ENCODE peak calls at places on chromosomes 4 and X, in four cellular contexts. Z, Y, O and U are unnamed samples.

GRCh38 chr4:163063891-163064290 is 102.8 kb downstream of the NAF1 start:
- DNase-seq in Z (no peak), Y (no peak), O (no peak), U (no peak)

GRCh38 chr4:149961876-149962597 is 116.2 kb upstream of the DCLK2 start:
- DNase-seq in Z (no peak), Y (no peak), O (no peak), U (no peak)

GRCh38 chr4:78551420-78552351 is at the start of gene ANXA3:
- DNase-seq in Z (peak; percentile 76), Y (peak; percentile 58), O (peak; percentile 56), U (peak; percentile 75)

GRCh38 chr4:60805500-60806313 is 394.4 kb upstream of the ADGRL3 start:
- DNase-seq in Z (no peak), Y (peak; percentile 59), O (peak; percentile 51), U (no peak)

GRCh38 chr4:16253127-16253960 is 27.1 kb upstream of the TAPT1 start:
- DNase-seq in Z (no peak), Y (no peak), O (no peak), U (no peak)

GRCh38 chr4:182338059-182338458 is 94.9 kb downstream of the TENM3 start:
- DNase-seq in Z (no peak), Y (no peak), O (no peak), U (no peak)

GRCh38 chr4:67918428-67918827 is 34.6 kb upstream of the TMPRSS11D start:
- DNase-seq in Z (no peak), Y (peak; percentile 18), O (no peak), U (no peak)

GRCh38 chr4:147860960-147861359 is 129.1 kb downstream of the ARHGAP10 start:
- DNase-seq in Z (no peak), Y (no peak), O (no peak), U (peak; percentile 82)

GRCh38 chrX:107561468-107562215 is 66.7 kb upstream of the PRPS1 start:
- DNase-seq in Z (peak; percentile 87), Y (peak; percentile 36), O (no peak), U (no peak)

GRCh38 chrX:107552976-107553375 is 75.3 kb upstream of the PRPS1 start:
- DNase-seq in Z (no peak), Y (no peak), O (no peak), U (no peak)

GRCh38 chrX:107559506-107559905 is 68.8 kb upstream of the PRPS1 start:
- DNase-seq in Z (no peak), Y (no peak), O (no peak), U (no peak)

GRCh38 chrX:107551546-107551945 is 76.8 kb upstream of the PRPS1 start:
- DNase-seq in Z (no peak), Y (no peak), O (no peak), U (no peak)

GRCh38 chrX:107556967-107557366 is 71.3 kb upstream of the PRPS1 start:
- DNase-seq in Z (no peak), Y (no peak), O (no peak), U (no peak)
- H3K9me3 ChIP-seq in Z (no peaks in the 10 kb centered on the region), Y (no peaks in the 10 kb centered on the region), O (no peaks in the 10 kb centered on the region), U (no peaks in the 10 kb centered on the region)

DNA sequence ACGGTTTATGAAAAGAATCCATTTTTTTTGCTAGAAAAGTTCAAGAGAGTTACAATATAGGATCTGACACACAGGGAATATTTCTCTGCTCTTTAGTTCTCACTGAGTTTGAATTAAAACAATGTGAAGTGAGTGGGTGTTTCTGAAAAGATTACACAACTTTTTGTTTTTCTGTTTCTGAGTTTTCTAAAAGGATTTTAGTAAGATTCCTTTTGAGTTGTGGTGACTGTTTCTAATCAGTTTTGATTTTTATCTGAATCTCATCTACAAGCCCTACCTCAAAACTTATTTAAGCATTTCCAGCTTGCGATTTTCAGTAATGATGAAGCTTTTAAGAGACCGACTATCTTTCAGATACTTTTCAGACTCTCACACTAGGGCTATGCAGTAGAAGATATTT is 141.7 kb downstream of the GPAT3 start:
- DNase-seq in Z (no peak), Y (no peak), O (no peak), U (no peak)
- H3K27ac ChIP-seq in Z (no peak overlapping the region), Y (no peak overlapping the region), O (no peak overlapping the region), U (no peak overlapping the region)

GRCh38 chr4:65669981-65670330 is 333 bp downstream of the EPHA5 start:
- DNase-seq in Z (no peak), Y (no peak), O (no peak), U (no peak)

GRCh38 chr4:65669008-65669971 is 999 bp downstream of the EPHA5 start:
- DNase-seq in Z (peak; percentile 54), Y (peak; percentile 58), O (peak; percentile 44), U (peak; percentile 42)

GRCh38 chr4:65670331-65671031 is at the start of gene EPHA5:
- DNase-seq in Z (peak; percentile 92), Y (peak; percentile 89), O (peak; percentile 86), U (peak; percentile 82)

GRCh38 chr4:65668201-65669007 is 1.9 kb downstream of the EPHA5 start:
- DNase-seq in Z (peak; percentile 39), Y (peak; percentile 49), O (peak; percentile 55), U (peak; percentile 30)

DNA sequence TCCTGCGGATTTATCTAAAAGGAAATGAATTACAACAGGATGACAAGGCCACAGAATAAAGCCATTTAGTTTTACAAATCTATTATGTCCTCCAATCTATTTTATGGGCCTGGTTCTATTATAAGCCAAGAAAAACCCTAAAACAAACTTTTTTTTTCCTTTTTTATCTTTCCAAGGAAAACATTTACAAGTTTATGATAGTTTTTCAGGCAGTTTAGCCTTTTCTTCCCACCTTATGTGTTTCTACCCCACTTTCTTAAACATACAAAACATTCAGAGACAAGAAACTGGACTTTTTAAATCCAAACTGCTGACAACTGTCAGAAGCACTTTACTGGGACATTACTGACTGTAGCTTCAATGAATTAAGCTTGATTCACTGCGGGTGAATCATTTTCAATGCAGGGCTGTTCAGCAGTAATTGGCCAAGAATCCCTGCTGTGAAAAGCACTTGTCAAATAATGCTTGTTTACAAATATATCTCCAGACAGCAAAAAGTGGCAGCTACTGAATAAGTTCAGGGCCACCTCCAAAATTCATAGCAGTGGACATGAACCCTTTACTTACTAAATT is 4.3 kb downstream of the EPHA5 start:
- DNase-seq in Z (no peak), Y (peak; percentile 68), O (no peak), U (no peak)
- H3K4me1 ChIP-seq in Z (peaks cover 8% of the 10 kb centered on the region), Y (peaks cover 27% of the 10 kb centered on the region), O (peaks cover 4% of the 10 kb centered on the region), U (no peaks in the 10 kb centered on the region)

GRCh38 chr4:138935-139334 is 14.6 kb downstream of the ZNF718 start:
- DNase-seq in Z (no peak), Y (no peak), O (no peak), U (no peak)
- H3K9me3 ChIP-seq in Z (no peaks in the 10 kb centered on the region), Y (peaks cover 20% of the 10 kb centered on the region), O (peaks cover 9% of the 10 kb centered on the region), U (peaks cover 17% of the 10 kb centered on the region)

GRCh38 chr4:73600917-73601316 is 19.3 kb downstream of the RASSF6 start:
- DNase-seq in Z (no peak), Y (no peak), O (no peak), U (no peak)
- H3K27ac ChIP-seq in Z (no peak overlapping the region), Y (no peak overlapping the region), O (no peak overlapping the region), U (no peak overlapping the region)

GRCh38 chr4:87030124-87030523 is 95.3 kb downstream of the AFF1 start:
- DNase-seq in Z (no peak), Y (no peak), O (no peak), U (no peak)
- H3K4me1 ChIP-seq in Z (peaks cover 8% of the 10 kb centered on the region), Y (peaks cover 86% of the 10 kb centered on the region), O (peaks cover 70% of the 10 kb centered on the region), U (peaks cover 20% of the 10 kb centered on the region)

DNA sequence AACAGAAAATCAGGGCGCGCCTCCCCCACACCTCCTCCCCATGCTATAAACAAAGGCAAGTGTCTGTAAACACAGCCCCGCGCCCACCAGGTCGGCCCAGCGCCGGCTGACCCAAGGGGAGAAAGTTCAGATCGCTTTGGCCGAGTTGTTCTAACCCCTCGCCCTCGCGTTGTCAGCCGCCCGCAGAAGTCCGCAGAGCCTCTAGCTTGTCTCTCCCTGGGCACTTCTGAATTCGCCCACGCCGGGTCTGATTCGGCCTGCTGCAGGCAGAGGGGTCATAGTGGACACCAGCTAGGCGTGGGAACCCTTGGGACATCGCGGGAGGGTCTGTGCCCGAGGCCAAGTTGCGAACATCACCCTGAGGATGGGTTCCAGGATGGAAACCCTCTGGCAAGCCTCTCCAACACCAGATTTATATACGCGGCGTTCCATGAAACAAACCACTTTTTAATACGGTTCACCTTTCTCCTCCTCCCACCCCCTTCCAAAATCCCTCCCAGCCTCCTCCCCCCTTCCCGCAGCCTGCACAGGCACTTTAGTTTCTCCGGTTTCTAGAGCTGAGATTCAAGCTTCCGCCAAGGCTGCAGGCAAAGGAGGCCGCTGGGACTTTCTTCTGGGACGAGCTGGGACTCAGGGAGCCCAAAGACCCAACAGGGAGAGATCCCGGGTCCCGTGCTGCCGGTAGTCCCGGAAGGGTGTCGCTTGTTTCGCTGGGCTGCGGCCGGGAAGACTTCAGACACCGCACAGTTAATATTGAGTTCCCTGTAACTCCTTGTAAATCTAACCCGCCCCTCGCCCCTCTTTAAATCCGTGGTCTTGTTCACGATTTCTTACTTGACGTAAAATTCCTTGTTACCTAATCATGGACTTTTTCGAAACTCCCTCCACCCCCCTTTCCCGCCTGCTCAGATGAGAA is 4.7 kb downstream of the HAND2 start:
- DNase-seq in Z (peak; percentile 50), Y (peak; percentile 64), O (peak; percentile 59), U (peak; percentile 43)
- H3K9me3 ChIP-seq in Z (no peaks in the 10 kb centered on the region), Y (no peaks in the 10 kb centered on the region), O (no peaks in the 10 kb centered on the region), U (no peaks in the 10 kb centered on the region)

DNA sequence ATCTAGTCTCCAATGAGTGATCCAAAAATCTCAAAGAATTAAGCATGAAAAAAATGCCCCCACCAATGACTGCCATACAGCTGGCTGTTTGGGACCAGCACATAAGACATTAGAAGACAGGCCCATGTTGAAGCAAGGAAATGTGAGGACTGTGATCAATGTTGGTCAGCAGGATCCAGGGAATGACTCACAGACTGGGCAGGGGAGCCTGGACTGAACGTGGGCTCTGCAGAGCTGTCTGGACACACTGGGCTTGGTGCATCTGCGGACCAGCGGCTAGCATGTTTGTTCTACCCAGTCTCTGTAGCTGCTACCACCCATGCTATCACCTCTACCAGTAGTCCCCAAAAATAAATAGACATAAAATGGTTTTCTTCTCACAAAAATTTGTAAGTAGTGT is 108.6 kb downstream of the PALLD start:
- DNase-seq in Z (no peak), Y (peak; percentile 33), O (no peak), U (peak; percentile 50)
- H3K27ac ChIP-seq in Z (no peak overlapping the region), Y (peak overlapping the region; percentile 89), O (no peak overlapping the region), U (no peak overlapping the region)